ENCODE peak calls at places on chromosomes 3 and 15, in seven cellular contexts. I is substantia nigra, O is COLO829, J is amniotic epithelial cell, G is MCF 10A, D is upper lobe of right lung, H is RPMI8226. X is an unnamed sample.

GRCh38 chr15:90145259-90145658 is 43.0 kb upstream of the IDH2 start:
- DNase-seq in H (no peak), G (no peak), O (no peak), J (no peak), I (no peak), D (no peak), X (no peak)

GRCh38 chr15:68559342-68560310 is 19.2 kb upstream of the CORO2B start:
- DNase-seq in J (peak), D (peak), O (peak), H (peak), G (peak), I (peak), X (peak)

GRCh38 chr3:84755860-84756259 is 202.9 kb upstream of the CADM2 start:
- DNase-seq in J (no peak), G (peak), H (peak), D (no peak), I (no peak), O (no peak), X (no peak)

GRCh38 chr15:99722406-99722805 is 10.8 kb downstream of the LYSMD4 start:
- DNase-seq in H (no peak), G (no peak), I (no peak), D (no peak), J (no peak), O (no peak), X (no peak)

GRCh38 chr3:34683851-34684250 is 885.4 kb downstream of the PDCD6IP start:
- DNase-seq in J (no peak), O (peak), H (peak), I (peak), G (peak), D (peak), X (no peak)

GRCh38 chr3:77320514-77320913 is 280.6 kb downstream of the ROBO2 start:
- DNase-seq in O (no peak), J (peak), H (peak), D (no peak), I (no peak), G (peak), X (no peak)

GRCh38 chr3:20822251-20822650 is 636.2 kb upstream of the SGO1 start:
- DNase-seq in D (no peak), I (no peak), H (no peak), J (no peak), O (no peak), G (no peak), X (no peak)

GRCh38 chr15:39874890-39875549 is 45.0 kb downstream of the GPR176 start:
- DNase-seq in J (peak), I (no peak), G (peak), D (no peak), O (no peak), H (peak), X (no peak)

GRCh38 chr3:38843898-38844297 is 27.9 kb upstream of the SCN10A start:
- DNase-seq in J (peak), I (no peak), G (peak), D (no peak), O (peak), H (peak), X (no peak)

GRCh38 chr15:90101130-90101968 is 919 bp downstream of the IDH2 start:
- DNase-seq in G (no peak), J (no peak), H (peak), D (peak), I (no peak), O (no peak), X (no peak)

GRCh38 chr15:23897576-23897975 is 210.5 kb upstream of the NDN start:
- DNase-seq in H (no peak), D (no peak), J (no peak), I (no peak), O (no peak), G (no peak), X (no peak)

GRCh38 chr3:61009025-61009424 is 242.2 kb downstream of the FHIT start:
- DNase-seq in I (no peak), H (no peak), G (no peak), O (no peak), D (no peak), J (no peak), X (no peak)

GRCh38 chr3:193016437-193016887 is 98.8 kb upstream of the MB21D2 start:
- DNase-seq in G (peak), D (peak), I (no peak), O (no peak), J (peak), H (no peak), X (no peak)

GRCh38 chr3:29525254-29525881 is 244.5 kb downstream of the RBMS3 start:
- DNase-seq in H (no peak), D (no peak), I (no peak), J (peak), G (peak), O (peak), X (no peak)

GRCh38 chr3:14092464-14092863 is 32.2 kb downstream of the CHCHD4 start:
- DNase-seq in O (no peak), I (no peak), H (no peak), G (no peak), J (no peak), D (no peak), X (no peak)

GRCh38 chr15:39597751-39598185 is 16.9 kb downstream of the THBS1 start:
- DNase-seq in G (no peak), I (no peak), J (no peak), D (no peak), H (no peak), O (no peak), X (no peak)

GRCh38 chr15:74519311-74519710 is 21.7 kb upstream of the ARID3B start:
- DNase-seq in J (peak), O (no peak), D (no peak), G (no peak), H (no peak), I (no peak), X (no peak)

GRCh38 chr3:9949115-9949514 is 3.1 kb downstream of the PRRT3 start:
- DNase-seq in O (no peak), G (no peak), H (no peak), I (no peak), D (no peak), J (no peak), X (no peak)

GRCh38 chr15:72154316-72154715 is 36.1 kb downstream of the SENP8 start:
- DNase-seq in I (no peak), J (no peak), H (no peak), D (no peak), O (no peak), G (no peak), X (no peak)

GRCh38 chr3:132461544-132461943 is 44.2 kb downstream of the DNAJC13 start:
- DNase-seq in I (no peak), D (no peak), G (no peak), H (no peak), J (no peak), O (no peak), X (no peak)

GRCh38 chr3:8255771-8256170 is 245.9 kb upstream of the LMCD1 start:
- DNase-seq in G (no peak), I (no peak), H (no peak), J (no peak), O (no peak), D (no peak), X (no peak)

GRCh38 chr3:72810063-72810462 is 38.2 kb downstream of the SHQ1 start:
- DNase-seq in D (no peak), H (no peak), I (no peak), G (no peak), O (peak), J (no peak), X (no peak)

GRCh38 chr15:65416845-65417416 is 5.8 kb downstream of the IGDCC4 start:
- DNase-seq in G (no peak), H (no peak), J (no peak), D (no peak), I (no peak), O (no peak), X (no peak)

GRCh38 chr3:159765860-159766294 is 222.8 kb upstream of the IL12A start:
- DNase-seq in G (no peak), I (no peak), H (no peak), J (no peak), D (no peak), O (no peak), X (no peak)

GRCh38 chr3:143119974-143120715 is 574 bp downstream of the CHST2 start:
- DNase-seq in H (peak), I (no peak), O (no peak), G (peak), J (no peak), D (peak), X (peak)

GRCh38 chr3:108414007-108414406 is 96.4 kb downstream of the MYH15 start:
- DNase-seq in I (no peak), D (no peak), J (peak), H (no peak), G (no peak), O (no peak), X (no peak)

GRCh38 chr3:13427662-13428603 is 7.8 kb upstream of the NUP210 start:
- DNase-seq in D (no peak), J (no peak), G (no peak), I (no peak), O (no peak), H (peak), X (no peak)

GRCh38 chr3:13494463-13495350 is 14.6 kb downstream of the HDAC11 start:
- DNase-seq in I (peak), G (peak), J (peak), O (no peak), D (peak), H (peak), X (no peak)

GRCh38 chr3:29468150-29468549 is 187.3 kb downstream of the RBMS3 start:
- DNase-seq in J (peak), I (no peak), O (no peak), G (no peak), H (no peak), D (no peak), X (no peak)

GRCh38 chr3:43752908-43753307 is 62.2 kb downstream of the ABHD5 start:
- DNase-seq in H (no peak), G (no peak), J (no peak), D (no peak), O (no peak), I (no peak), X (no peak)

GRCh38 chr3:169659096-169659521 is 4.4 kb downstream of the MECOM start:
- DNase-seq in J (no peak), G (no peak), D (peak), I (no peak), O (no peak), H (no peak), X (no peak)

GRCh38 chr3:178537123-178537754 is 1.0 kb downstream of the KCNMB2 start:
- DNase-seq in G (no peak), D (no peak), I (no peak), J (no peak), O (no peak), H (peak), X (no peak)

GRCh38 chr15:82951472-82952155 is 906 bp downstream of the HOMER2 start:
- DNase-seq in H (peak), D (no peak), G (no peak), I (no peak), J (no peak), O (no peak), X (no peak)

GRCh38 chr3:194767430-194768207 is 81.9 kb downstream of the FAM43A start:
- DNase-seq in D (no peak), H (no peak), G (no peak), I (no peak), J (peak), O (no peak), X (no peak)

X was measured in GM12891.